ENCODE peak calls at places on chromosomes 7 and 10, in seven cellular contexts. V is GM12892, D is GM12878, O is HepG2, X is H1, I is K562, J is SK-N-SH. N is an unnamed sample.

GRCh38 chr7:50793947-50794570 is 11.4 kb upstream of the GRB10 start:
- DNase-seq in V (no peak), D (no peak), O (no peak), X (no peak), I (no peak), J (no peak), N (no peak)

GRCh38 chr10:49500420-49500819 is 38.5 kb downstream of the ERCC6 start:
- DNase-seq in V (no peak), D (no peak), O (no peak), X (no peak), I (no peak), J (no peak), N (no peak)

GRCh38 chr7:119969763-119970162 is 303.2 kb upstream of the KCND2 start:
- DNase-seq in V (no peak), D (no peak), O (no peak), X (no peak), I (no peak), J (no peak), N (no peak)

GRCh38 chr7:99305473-99306260 is 20.0 kb upstream of the ARPC1A start:
- DNase-seq in V (no peak), D (no peak), O (no peak), X (no peak), I (no peak), J (no peak), N (no peak)

GRCh38 chr10:5509236-5509635 is 9.9 kb upstream of the CALML5 start:
- DNase-seq in V (no peak), D (no peak), O (no peak), X (no peak), I (no peak), J (no peak), N (no peak)

GRCh38 chr7:123131556-123132345 is 68.0 kb downstream of the SLC13A1 start:
- DNase-seq in V (no peak), D (no peak), O (no peak), X (no peak), I (no peak), J (no peak), N (no peak)

GRCh38 chr7:33596694-33597093 is 308.6 kb upstream of the BMPER start:
- DNase-seq in V (no peak), D (no peak), O (no peak), X (no peak), I (no peak), J (no peak), N (no peak)

GRCh38 chr10:49649936-49650723 is 29.3 kb upstream of the C10orf53 start:
- DNase-seq in V (no peak), D (no peak), O (no peak), X (no peak), I (no peak), J (peak), N (no peak)

GRCh38 chr10:117461766-117462423 is 80.7 kb upstream of the EMX2 start:
- DNase-seq in V (no peak), D (no peak), O (no peak), X (no peak), I (no peak), J (no peak), N (no peak)

GRCh38 chr7:98251251-98251843 is 685 bp downstream of the TECPR1 start:
- DNase-seq in V (no peak), D (no peak), O (peak), X (no peak), I (no peak), J (no peak), N (no peak)

GRCh38 chr7:69364814-69365587 is 233.3 kb upstream of the AUTS2 start:
- DNase-seq in V (no peak), D (no peak), O (no peak), X (no peak), I (no peak), J (no peak), N (no peak)

GRCh38 chr10:34305189-34305588 is 509.9 kb downstream of the PARD3 start:
- DNase-seq in V (peak), D (no peak), O (peak), X (peak), I (peak), J (no peak), N (peak)

GRCh38 chr7:138127996-138128395 is 51.7 kb downstream of the AKR1D1 start:
- DNase-seq in V (no peak), D (no peak), O (no peak), X (no peak), I (no peak), J (no peak), N (no peak)

GRCh38 chr10:27792191-27792590 is 46.6 kb upstream of the MKX start:
- DNase-seq in V (no peak), D (no peak), O (no peak), X (no peak), I (no peak), J (no peak), N (no peak)

GRCh38 chr7:4684826-4685225 is 2.7 kb downstream of the FOXK1 start:
- DNase-seq in V (no peak), D (no peak), O (no peak), X (no peak), I (no peak), J (no peak), N (no peak)

GRCh38 chr7:1720325-1720724 is 50.2 kb downstream of the ELFN1 start:
- DNase-seq in V (no peak), D (no peak), O (no peak), X (no peak), I (no peak), J (no peak), N (no peak)

GRCh38 chr7:140475747-140476333 is 3.5 kb downstream of the MKRN1 start:
- DNase-seq in V (no peak), D (no peak), O (peak), X (no peak), I (peak), J (peak), N (peak)

GRCh38 chr7:121558288-121558687 is 162.2 kb upstream of the FAM3C start:
- DNase-seq in V (no peak), D (no peak), O (no peak), X (no peak), I (no peak), J (no peak), N (no peak)

GRCh38 chr10:6950133-6950532 is 370.1 kb upstream of the PRKCQ start:
- DNase-seq in V (no peak), D (no peak), O (no peak), X (no peak), I (no peak), J (no peak), N (no peak)

GRCh38 chr7:142760071-142760642 is 10.6 kb upstream of the PRSS2 start:
- DNase-seq in V (no peak), D (no peak), O (no peak), X (no peak), I (no peak), J (no peak), N (no peak)

GRCh38 chr7:80826520-80827237 is 92.2 kb downstream of the SEMA3C start:
- DNase-seq in V (no peak), D (no peak), O (no peak), X (no peak), I (no peak), J (no peak), N (no peak)

GRCh38 chr10:3099291-3100092 is 32.1 kb downstream of the PFKP start:
- DNase-seq in V (no peak), D (no peak), O (peak), X (no peak), I (no peak), J (no peak), N (no peak)

GRCh38 chr7:88226201-88226600 is 6.4 kb upstream of the SRI start:
- DNase-seq in V (no peak), D (no peak), O (peak), X (no peak), I (no peak), J (no peak), N (no peak)

GRCh38 chr10:90051474-90051873 is 350.1 kb downstream of the KIF20B start:
- DNase-seq in V (no peak), D (peak), O (no peak), X (no peak), I (no peak), J (no peak), N (no peak)

GRCh38 chr7:13965077-13965476 is 24.4 kb downstream of the ETV1 start:
- DNase-seq in V (no peak), D (no peak), O (no peak), X (no peak), I (no peak), J (no peak), N (no peak)

GRCh38 chr7:130959743-130960207 is 225.8 kb upstream of the KLF14 start:
- DNase-seq in V (no peak), D (no peak), O (peak), X (no peak), I (peak), J (no peak), N (no peak)

GRCh38 chr10:13416760-13417159 is 68.7 kb upstream of the SEPHS1 start:
- DNase-seq in V (no peak), D (no peak), O (no peak), X (no peak), I (no peak), J (no peak), N (no peak)

GRCh38 chr7:124713086-124713485 is 52.5 kb downstream of the GPR37 start:
- DNase-seq in V (no peak), D (no peak), O (no peak), X (no peak), I (no peak), J (no peak), N (no peak)
- TF ChIP-seq TAF1 in V (no peak), D (no peak), O (no peak), X (no peak), I (no peak), J (no peak), N (no peak)

GRCh38 chr10:124429576-124429975 is 10.9 kb upstream of the OAT start:
- DNase-seq in V (no peak), D (no peak), O (peak), X (no peak), I (no peak), J (no peak), N (no peak)
- TF ChIP-seq POLR2AphosphoS5 in V (no peak), D (no peak), O (no peak), X (no peak), I (no peak), J (no peak), N (no peak)

GRCh38 chr7:70539622-70540021 is 592.3 kb upstream of the GALNT17 start:
- DNase-seq in V (no peak), D (no peak), O (no peak), X (no peak), I (no peak), J (no peak), N (no peak)
- TF ChIP-seq TAF1 in V (no peak), D (no peak), O (no peak), X (no peak), I (no peak), J (no peak), N (no peak)

GRCh38 chr7:135164357-135165021 is 6.0 kb downstream of the CYREN start:
- DNase-seq in V (no peak), D (no peak), O (no peak), X (no peak), I (no peak), J (peak), N (no peak)
- TF ChIP-seq POLR2AphosphoS5 in V (no peak), D (peak), O (peak), X (peak), I (no peak), J (peak), N (no peak)

GRCh38 chr10:121886997-121887622 is 40.7 kb downstream of the ATE1 start:
- DNase-seq in V (peak), D (no peak), O (peak), X (peak), I (peak), J (peak), N (peak)
- TF ChIP-seq TAF1 in V (no peak), D (no peak), O (no peak), X (no peak), I (no peak), J (no peak), N (no peak)

DNA sequence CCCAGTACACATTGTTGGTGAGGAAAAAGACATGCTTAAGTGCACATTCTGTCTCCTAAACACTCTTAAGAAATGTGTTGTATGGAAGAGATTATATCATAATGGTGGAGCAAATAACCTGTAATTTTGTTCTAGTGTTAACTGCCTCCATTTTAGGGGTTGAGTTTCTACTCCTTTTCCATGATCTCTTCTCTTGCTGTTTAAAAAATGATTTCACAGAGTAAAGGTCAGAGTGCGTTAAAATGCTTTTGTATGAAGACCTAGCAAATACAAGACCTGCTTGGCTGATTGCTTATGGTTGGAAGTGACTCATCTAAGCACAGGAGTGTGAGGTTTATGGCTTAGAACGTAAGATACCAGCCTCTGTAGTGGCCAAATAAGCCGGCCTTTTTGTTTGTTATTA is 123.6 kb downstream of the LRRC4 start:
- DNase-seq in V (no peak), D (no peak), O (peak), X (no peak), I (no peak), J (no peak), N (no peak)
- TF ChIP-seq POLR2AphosphoS5 in V (no peak), D (no peak), O (no peak), X (no peak), I (no peak), J (no peak), N (no peak)

GRCh38 chr10:45006631-45007030 is 5.9 kb downstream of the ZNF22 start:
- DNase-seq in V (no peak), D (no peak), O (no peak), X (no peak), I (no peak), J (no peak), N (no peak)
- TF ChIP-seq TAF1 in V (no peak), D (no peak), O (no peak), X (no peak), I (no peak), J (no peak), N (no peak)